ENCODE peak calls at places on chromosomes 6 and 20, in nine cellular contexts. One of them, this sample, is unnamed.

GRCh38 chr20:6040958-6041807 is 12.7 kb downstream of the LRRN4 start:
- DNase-seq in GM23338: peak
- DNase-seq in dorsolateral prefrontal cortex: no peak
- DNase-seq in CD4-positive, alpha-beta T cell: no peak
- DNase-seq in heart right ventricle: no peak
- DNase-seq in ovary: no peak
- DNase-seq in right cardiac atrium: no peak
- DNase-seq in brain microvascular endothelial cell: no peak
- DNase-seq in psoas muscle: no peak
- DNase-seq in this sample: no peak

GRCh38 chr6:139014945-139015344 is 13.6 kb upstream of the ABRACL start:
- DNase-seq in GM23338: no peak
- DNase-seq in dorsolateral prefrontal cortex: no peak
- DNase-seq in CD4-positive, alpha-beta T cell: no peak
- DNase-seq in heart right ventricle: no peak
- DNase-seq in ovary: no peak
- DNase-seq in right cardiac atrium: no peak
- DNase-seq in brain microvascular endothelial cell: no peak
- DNase-seq in psoas muscle: no peak
- DNase-seq in this sample: no peak

GRCh38 chr6:132973556-132973993 is 159.2 kb downstream of the RPS12 start:
- DNase-seq in GM23338: no peak
- DNase-seq in dorsolateral prefrontal cortex: no peak
- DNase-seq in CD4-positive, alpha-beta T cell: no peak
- DNase-seq in heart right ventricle: no peak
- DNase-seq in ovary: no peak
- DNase-seq in right cardiac atrium: no peak
- DNase-seq in brain microvascular endothelial cell: no peak
- DNase-seq in psoas muscle: no peak
- DNase-seq in this sample: no peak

GRCh38 chr6:166566026-166567011 is 20.2 kb downstream of the RAMACL start:
- DNase-seq in GM23338: no peak
- DNase-seq in dorsolateral prefrontal cortex: no peak
- DNase-seq in CD4-positive, alpha-beta T cell: no peak
- DNase-seq in heart right ventricle: no peak
- DNase-seq in ovary: no peak
- DNase-seq in right cardiac atrium: no peak
- DNase-seq in brain microvascular endothelial cell: no peak
- DNase-seq in psoas muscle: no peak
- DNase-seq in this sample: no peak

GRCh38 chr20:63022501-63022900 is 15.7 kb upstream of the BHLHE23 start:
- DNase-seq in GM23338: peak
- DNase-seq in dorsolateral prefrontal cortex: no peak
- DNase-seq in CD4-positive, alpha-beta T cell: no peak
- DNase-seq in heart right ventricle: no peak
- DNase-seq in ovary: no peak
- DNase-seq in right cardiac atrium: peak
- DNase-seq in brain microvascular endothelial cell: no peak
- DNase-seq in psoas muscle: no peak
- DNase-seq in this sample: no peak

GRCh38 chr6:6529275-6529674 is 59.2 kb upstream of the LY86 start:
- DNase-seq in GM23338: no peak
- DNase-seq in dorsolateral prefrontal cortex: no peak
- DNase-seq in CD4-positive, alpha-beta T cell: no peak
- DNase-seq in heart right ventricle: no peak
- DNase-seq in ovary: no peak
- DNase-seq in right cardiac atrium: no peak
- DNase-seq in brain microvascular endothelial cell: no peak
- DNase-seq in psoas muscle: no peak
- DNase-seq in this sample: no peak

GRCh38 chr6:149131891-149132290 is 185.6 kb upstream of the TAB2 start:
- DNase-seq in GM23338: no peak
- DNase-seq in dorsolateral prefrontal cortex: no peak
- DNase-seq in CD4-positive, alpha-beta T cell: no peak
- DNase-seq in heart right ventricle: no peak
- DNase-seq in ovary: no peak
- DNase-seq in right cardiac atrium: no peak
- DNase-seq in brain microvascular endothelial cell: no peak
- DNase-seq in psoas muscle: no peak
- DNase-seq in this sample: no peak

GRCh38 chr6:131061041-131061770 is 1.8 kb downstream of the EPB41L2 start:
- DNase-seq in GM23338: no peak
- DNase-seq in dorsolateral prefrontal cortex: no peak
- DNase-seq in CD4-positive, alpha-beta T cell: no peak
- DNase-seq in heart right ventricle: no peak
- DNase-seq in ovary: no peak
- DNase-seq in right cardiac atrium: no peak
- DNase-seq in brain microvascular endothelial cell: no peak
- DNase-seq in psoas muscle: no peak
- DNase-seq in this sample: no peak

GRCh38 chr6:18752278-18753057 is 365.3 kb downstream of the RNF144B start:
- DNase-seq in GM23338: peak
- DNase-seq in dorsolateral prefrontal cortex: no peak
- DNase-seq in CD4-positive, alpha-beta T cell: no peak
- DNase-seq in heart right ventricle: no peak
- DNase-seq in ovary: no peak
- DNase-seq in right cardiac atrium: no peak
- DNase-seq in brain microvascular endothelial cell: no peak
- DNase-seq in psoas muscle: no peak
- DNase-seq in this sample: no peak

GRCh38 chr6:96089173-96089572 is 73.4 kb downstream of the FUT9 start:
- DNase-seq in GM23338: peak
- DNase-seq in dorsolateral prefrontal cortex: no peak
- DNase-seq in CD4-positive, alpha-beta T cell: no peak
- DNase-seq in heart right ventricle: no peak
- DNase-seq in ovary: no peak
- DNase-seq in right cardiac atrium: no peak
- DNase-seq in brain microvascular endothelial cell: no peak
- DNase-seq in psoas muscle: no peak
- DNase-seq in this sample: no peak

DNA sequence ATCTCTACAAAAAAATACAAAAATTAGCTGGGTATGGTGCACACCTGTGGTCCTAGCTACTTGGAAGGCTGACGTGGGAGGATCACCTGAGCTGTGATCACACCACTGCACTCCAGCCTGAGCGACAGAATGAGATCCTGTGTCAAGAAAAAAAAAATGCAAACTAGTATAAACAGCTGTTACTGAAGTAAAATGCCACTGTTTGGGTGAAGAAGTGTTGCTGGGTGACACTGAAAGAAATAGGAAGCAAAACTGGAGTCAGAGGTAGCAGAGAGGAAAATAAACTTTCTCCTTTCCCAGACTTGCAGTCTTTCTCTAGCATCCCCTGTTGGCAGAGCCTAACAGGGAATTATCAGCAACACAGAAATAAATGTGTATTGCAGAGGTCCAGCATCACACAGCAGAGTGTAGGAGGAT is 241.2 kb upstream of the PREP start:
- DNase-seq in GM23338: peak
- DNase-seq in dorsolateral prefrontal cortex: no peak
- DNase-seq in CD4-positive, alpha-beta T cell: no peak
- DNase-seq in heart right ventricle: no peak
- DNase-seq in ovary: no peak
- DNase-seq in right cardiac atrium: no peak
- DNase-seq in brain microvascular endothelial cell: no peak
- DNase-seq in psoas muscle: no peak
- DNase-seq in this sample: no peak
- H3K27ac ChIP-seq in GM23338: no peak
- H3K27ac ChIP-seq in dorsolateral prefrontal cortex: peak
- H3K27ac ChIP-seq in CD4-positive, alpha-beta T cell: no peak
- H3K27ac ChIP-seq in heart right ventricle: no peak
- H3K27ac ChIP-seq in ovary: no peak
- H3K27ac ChIP-seq in right cardiac atrium: no peak
- H3K27ac ChIP-seq in brain microvascular endothelial cell: no peak
- H3K27ac ChIP-seq in psoas muscle: no peak
- H3K27ac ChIP-seq in this sample: no peak

DNA sequence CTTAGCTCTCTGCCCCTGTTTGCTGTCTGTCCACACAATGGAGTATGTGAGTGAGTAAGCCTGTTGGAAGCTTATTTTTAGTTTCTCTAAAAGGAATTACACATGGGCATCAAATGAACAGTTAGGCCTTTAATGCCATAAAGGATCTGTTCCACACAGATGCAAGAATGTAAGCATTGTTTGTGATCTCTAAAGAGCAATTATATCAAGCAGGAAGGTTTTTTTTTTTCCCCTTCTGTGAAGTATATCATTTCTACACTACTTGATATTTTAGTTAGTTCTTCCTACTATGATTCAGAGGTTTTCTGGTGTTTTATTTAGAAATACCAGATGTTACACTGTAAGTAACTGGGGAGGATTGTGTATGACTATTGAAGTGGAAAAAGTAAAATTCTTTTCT is 627.5 kb downstream of the COL12A1 start:
- DNase-seq in GM23338: no peak
- DNase-seq in dorsolateral prefrontal cortex: no peak
- DNase-seq in CD4-positive, alpha-beta T cell: no peak
- DNase-seq in heart right ventricle: no peak
- DNase-seq in ovary: no peak
- DNase-seq in right cardiac atrium: no peak
- DNase-seq in brain microvascular endothelial cell: peak
- DNase-seq in psoas muscle: no peak
- DNase-seq in this sample: no peak
- H3K27ac ChIP-seq in GM23338: no peak
- H3K27ac ChIP-seq in dorsolateral prefrontal cortex: no peak
- H3K27ac ChIP-seq in CD4-positive, alpha-beta T cell: no peak
- H3K27ac ChIP-seq in heart right ventricle: no peak
- H3K27ac ChIP-seq in ovary: no peak
- H3K27ac ChIP-seq in right cardiac atrium: no peak
- H3K27ac ChIP-seq in brain microvascular endothelial cell: peak
- H3K27ac ChIP-seq in psoas muscle: no peak
- H3K27ac ChIP-seq in this sample: no peak

GRCh38 chr20:59074456-59074855 is 31.9 kb upstream of the PRELID3B start:
- DNase-seq in GM23338: no peak
- DNase-seq in dorsolateral prefrontal cortex: no peak
- DNase-seq in CD4-positive, alpha-beta T cell: no peak
- DNase-seq in heart right ventricle: no peak
- DNase-seq in ovary: no peak
- DNase-seq in right cardiac atrium: no peak
- DNase-seq in brain microvascular endothelial cell: no peak
- DNase-seq in psoas muscle: no peak
- DNase-seq in this sample: no peak

GRCh38 chr20:59077705-59078104 is 35.1 kb upstream of the PRELID3B start:
- DNase-seq in GM23338: no peak
- DNase-seq in dorsolateral prefrontal cortex: no peak
- DNase-seq in CD4-positive, alpha-beta T cell: no peak
- DNase-seq in heart right ventricle: no peak
- DNase-seq in ovary: no peak
- DNase-seq in right cardiac atrium: no peak
- DNase-seq in brain microvascular endothelial cell: no peak
- DNase-seq in psoas muscle: no peak
- DNase-seq in this sample: no peak

GRCh38 chr20:59073582-59073981 is 31.0 kb upstream of the PRELID3B start:
- DNase-seq in GM23338: no peak
- DNase-seq in dorsolateral prefrontal cortex: no peak
- DNase-seq in CD4-positive, alpha-beta T cell: no peak
- DNase-seq in heart right ventricle: no peak
- DNase-seq in ovary: no peak
- DNase-seq in right cardiac atrium: no peak
- DNase-seq in brain microvascular endothelial cell: no peak
- DNase-seq in psoas muscle: no peak
- DNase-seq in this sample: no peak

GRCh38 chr20:59078231-59078630 is 35.6 kb upstream of the PRELID3B start:
- DNase-seq in GM23338: no peak
- DNase-seq in dorsolateral prefrontal cortex: no peak
- DNase-seq in CD4-positive, alpha-beta T cell: no peak
- DNase-seq in heart right ventricle: no peak
- DNase-seq in ovary: no peak
- DNase-seq in right cardiac atrium: no peak
- DNase-seq in brain microvascular endothelial cell: no peak
- DNase-seq in psoas muscle: no peak
- DNase-seq in this sample: no peak

DNA sequence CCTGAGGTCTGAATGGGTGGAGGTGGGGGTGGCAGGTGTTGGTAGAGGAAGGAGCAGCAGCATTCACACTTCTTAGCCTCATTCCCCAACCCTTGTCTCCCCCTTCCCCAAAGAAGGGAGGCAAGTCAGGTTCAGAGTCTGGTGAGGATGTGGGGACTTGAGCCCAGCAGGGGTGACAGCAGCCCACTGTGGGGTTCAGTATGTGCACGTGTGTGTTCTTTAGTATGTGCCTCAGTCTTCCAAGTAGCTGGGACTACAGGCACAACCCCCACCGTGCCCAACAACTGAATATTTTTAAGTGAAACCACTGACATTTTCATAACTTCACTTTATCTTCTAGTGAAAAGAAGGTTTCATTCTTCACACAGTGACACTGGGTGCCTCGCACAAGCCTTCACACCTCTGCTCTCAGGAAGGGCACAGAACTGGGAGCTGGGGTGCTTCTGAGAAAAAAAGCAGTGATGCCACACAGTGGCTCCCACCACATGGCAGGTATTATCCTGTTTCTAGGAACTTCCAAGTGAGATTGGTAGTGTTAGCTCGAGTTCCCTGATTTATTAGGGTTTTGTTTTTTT is 33.4 kb upstream of the PRELID3B start:
- DNase-seq in GM23338: no peak
- DNase-seq in dorsolateral prefrontal cortex: no peak
- DNase-seq in CD4-positive, alpha-beta T cell: no peak
- DNase-seq in heart right ventricle: no peak
- DNase-seq in ovary: no peak
- DNase-seq in right cardiac atrium: no peak
- DNase-seq in brain microvascular endothelial cell: no peak
- DNase-seq in psoas muscle: no peak
- DNase-seq in this sample: no peak
- H3K27ac ChIP-seq in GM23338: no peak
- H3K27ac ChIP-seq in dorsolateral prefrontal cortex: no peak
- H3K27ac ChIP-seq in CD4-positive, alpha-beta T cell: no peak
- H3K27ac ChIP-seq in heart right ventricle: no peak
- H3K27ac ChIP-seq in ovary: no peak
- H3K27ac ChIP-seq in right cardiac atrium: no peak
- H3K27ac ChIP-seq in brain microvascular endothelial cell: no peak
- H3K27ac ChIP-seq in psoas muscle: no peak
- H3K27ac ChIP-seq in this sample: no peak

GRCh38 chr6:110283657-110284056 is 74.5 kb downstream of the METTL24 start:
- DNase-seq in GM23338: no peak
- DNase-seq in dorsolateral prefrontal cortex: no peak
- DNase-seq in CD4-positive, alpha-beta T cell: no peak
- DNase-seq in heart right ventricle: no peak
- DNase-seq in ovary: no peak
- DNase-seq in right cardiac atrium: no peak
- DNase-seq in brain microvascular endothelial cell: no peak
- DNase-seq in psoas muscle: no peak
- DNase-seq in this sample: no peak

GRCh38 chr6:110284877-110285276 is 73.3 kb downstream of the METTL24 start:
- DNase-seq in GM23338: no peak
- DNase-seq in dorsolateral prefrontal cortex: no peak
- DNase-seq in CD4-positive, alpha-beta T cell: no peak
- DNase-seq in heart right ventricle: no peak
- DNase-seq in ovary: no peak
- DNase-seq in right cardiac atrium: no peak
- DNase-seq in brain microvascular endothelial cell: no peak
- DNase-seq in psoas muscle: no peak
- DNase-seq in this sample: no peak

GRCh38 chr6:110282412-110282811 is 75.7 kb downstream of the METTL24 start:
- DNase-seq in GM23338: no peak
- DNase-seq in dorsolateral prefrontal cortex: no peak
- DNase-seq in CD4-positive, alpha-beta T cell: no peak
- DNase-seq in heart right ventricle: no peak
- DNase-seq in ovary: no peak
- DNase-seq in right cardiac atrium: no peak
- DNase-seq in brain microvascular endothelial cell: no peak
- DNase-seq in psoas muscle: no peak
- DNase-seq in this sample: no peak

GRCh38 chr6:110285306-110286060 is 72.7 kb downstream of the METTL24 start:
- DNase-seq in GM23338: peak
- DNase-seq in dorsolateral prefrontal cortex: no peak
- DNase-seq in CD4-positive, alpha-beta T cell: no peak
- DNase-seq in heart right ventricle: no peak
- DNase-seq in ovary: no peak
- DNase-seq in right cardiac atrium: no peak
- DNase-seq in brain microvascular endothelial cell: no peak
- DNase-seq in psoas muscle: no peak
- DNase-seq in this sample: no peak

GRCh38 chr6:110287462-110288341 is 70.4 kb downstream of the METTL24 start:
- DNase-seq in GM23338: no peak
- DNase-seq in dorsolateral prefrontal cortex: no peak
- DNase-seq in CD4-positive, alpha-beta T cell: no peak
- DNase-seq in heart right ventricle: no peak
- DNase-seq in ovary: no peak
- DNase-seq in right cardiac atrium: no peak
- DNase-seq in brain microvascular endothelial cell: no peak
- DNase-seq in psoas muscle: no peak
- DNase-seq in this sample: no peak
- H3K27ac ChIP-seq in GM23338: no peak
- H3K27ac ChIP-seq in dorsolateral prefrontal cortex: peak
- H3K27ac ChIP-seq in CD4-positive, alpha-beta T cell: no peak
- H3K27ac ChIP-seq in heart right ventricle: no peak
- H3K27ac ChIP-seq in ovary: no peak
- H3K27ac ChIP-seq in right cardiac atrium: no peak
- H3K27ac ChIP-seq in brain microvascular endothelial cell: no peak
- H3K27ac ChIP-seq in psoas muscle: no peak
- H3K27ac ChIP-seq in this sample: no peak